ENCODE peak calls at places on chromosomes 11 and 22, in four cellular contexts. A is IMR-90, D is H9, F is H1. Q is an unnamed sample. For H3K4me1, the result is how much of the 10 kb centered on the place peaks cover.

GRCh38 chr11:15493066-15493465 is 378.3 kb downstream of the INSC start:
- DNase-seq in A (peak), D (no peak), F (no peak), Q (peak)

GRCh38 chr22:38927033-38927789 is 30.2 kb upstream of the APOBEC3A start:
- DNase-seq in A (peak), D (peak), F (peak), Q (peak)

GRCh38 chr11:11349870-11350325 is 3.2 kb downstream of the CSNK2A3 start:
- DNase-seq in A (peak), D (no peak), F (no peak), Q (no peak)

GRCh38 chr22:50102946-50103345 is 13.1 kb downstream of the MOV10L1 start:
- DNase-seq in A (no peak), D (no peak), F (no peak), Q (peak)

GRCh38 chr22:40764743-40765441 is 54.3 kb downstream of the SLC25A17 start:
- DNase-seq in A (no peak), D (no peak), F (no peak), Q (no peak)

GRCh38 chr11:439315-440064 is 2.3 kb downstream of the ANO9 start:
- DNase-seq in A (no peak), D (no peak), F (no peak), Q (no peak)

GRCh38 chr11:131137046-131137445 is 220.8 kb upstream of the SNX19 start:
- DNase-seq in A (peak), D (no peak), F (no peak), Q (no peak)

GRCh38 chr11:31608995-31609394 is 99.4 kb downstream of the ELP4 start:
- DNase-seq in A (no peak), D (no peak), F (no peak), Q (no peak)

DNA sequence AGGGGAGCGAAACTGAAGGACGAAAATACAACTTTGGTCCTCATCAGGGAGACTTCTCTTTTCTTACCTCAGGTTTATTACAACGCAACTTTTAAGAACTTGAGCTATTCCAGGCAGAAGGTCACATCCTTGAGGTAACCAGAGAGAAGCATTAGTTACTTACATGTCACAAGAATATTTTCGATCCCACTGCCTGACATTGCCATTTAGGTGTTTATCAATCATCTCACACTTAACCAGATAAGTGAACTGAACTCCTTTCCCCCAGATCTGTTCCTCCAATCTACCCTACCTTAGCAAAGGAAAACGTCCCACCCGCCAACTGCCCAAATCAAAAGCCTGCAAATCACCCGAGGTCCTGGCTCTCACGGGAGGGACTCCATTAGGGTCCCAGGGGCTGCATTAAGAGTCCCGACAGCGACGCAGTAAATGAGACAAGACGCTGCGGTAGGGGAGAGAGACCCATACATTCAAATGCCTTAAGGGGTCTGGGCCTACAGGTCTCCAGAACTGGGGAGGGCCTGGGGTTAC is 734 bp downstream of the ZNF280B start:
- DNase-seq in A (no peak), D (no peak), F (no peak), Q (peak)
- H3K9ac ChIP-seq in A (peak), D (peak), F (peak), Q (peak)

GRCh38 chr11:20178976-20179375 is 18.7 kb upstream of the DBX1 start:
- DNase-seq in A (no peak), D (no peak), F (no peak), Q (no peak)
- H3K4me1 ChIP-seq in A (under half), D (under half), F (under half), Q (under half)

GRCh38 chr11:118328745-118329144 is 13.8 kb downstream of the CD3D start:
- DNase-seq in A (no peak), D (no peak), F (no peak), Q (no peak)
- H4K5ac ChIP-seq in A (no peak), D (no peak), F (no peak), Q (no peak)

GRCh38 chr11:47067401-47067800 is 109.3 kb downstream of the ARFGAP2 start:
- DNase-seq in A (no peak), D (no peak), F (no peak), Q (peak)

GRCh38 chr11:47071341-47071740 is 105.3 kb downstream of the ARFGAP2 start:
- DNase-seq in A (no peak), D (no peak), F (no peak), Q (no peak)

GRCh38 chr11:47070769-47071168 is 105.9 kb downstream of the ARFGAP2 start:
- DNase-seq in A (no peak), D (no peak), F (no peak), Q (no peak)

DNA sequence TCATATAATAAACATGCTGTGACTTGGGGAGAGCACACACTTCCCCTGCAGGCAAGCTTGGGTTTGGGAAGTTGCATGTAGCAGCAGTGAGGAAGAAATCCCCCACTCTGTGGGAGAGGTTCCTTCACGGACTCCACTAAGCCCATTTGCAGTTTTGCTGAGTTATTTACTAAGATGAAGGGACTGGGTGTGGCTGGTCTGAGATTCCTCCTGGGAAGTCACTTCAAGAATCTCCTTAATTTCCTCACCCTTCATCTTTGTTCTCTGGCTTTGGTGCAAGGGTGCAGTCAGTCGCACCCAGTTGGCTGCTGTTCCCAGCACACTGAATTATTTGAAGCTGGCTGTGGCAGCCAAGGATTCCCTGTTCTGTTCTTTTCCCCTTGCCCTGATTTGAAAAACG is 104.8 kb downstream of the ARFGAP2 start:
- DNase-seq in A (no peak), D (no peak), F (no peak), Q (peak)
- H3K9ac ChIP-seq in A (no peak), D (no peak), F (no peak), Q (no peak)

GRCh38 chr11:70696564-70696963 is 298.2 kb downstream of the CTTN start:
- DNase-seq in A (no peak), D (no peak), F (no peak), Q (no peak)
- H3K4me1 ChIP-seq in A (under half), D (under half), F (under half), Q (under half)

DNA sequence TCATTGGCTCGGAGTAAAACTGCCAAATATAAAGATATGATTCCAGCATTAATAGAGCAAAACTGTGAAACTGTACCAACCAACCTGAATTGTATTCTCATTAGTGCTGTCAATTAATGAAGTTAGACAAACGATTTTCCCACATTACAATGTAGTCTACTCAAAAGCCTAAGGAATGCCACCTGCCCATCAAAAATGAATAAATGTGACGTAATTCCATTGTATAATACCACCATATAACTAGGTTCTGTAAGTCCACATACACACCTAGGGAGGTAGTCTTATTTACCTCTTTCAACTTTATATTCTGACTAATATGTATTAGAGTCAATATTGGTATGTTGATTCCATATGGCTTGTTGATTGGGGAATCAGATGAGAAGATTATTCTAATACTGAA is 76.2 kb downstream of the FAM76B start:
- DNase-seq in A (no peak), D (no peak), F (no peak), Q (no peak)
- H4K5ac ChIP-seq in A (no peak), D (no peak), F (no peak), Q (no peak)

GRCh38 chr22:27794244-27794643 is 7.3 kb downstream of the MN1 start:
- DNase-seq in A (no peak), D (no peak), F (no peak), Q (peak)

GRCh38 chr22:27791494-27792241 is 9.9 kb downstream of the MN1 start:
- DNase-seq in A (no peak), D (no peak), F (no peak), Q (no peak)

GRCh38 chr22:27792452-27793165 is 8.9 kb downstream of the MN1 start:
- DNase-seq in A (no peak), D (no peak), F (no peak), Q (no peak)

GRCh38 chr22:27788889-27789288 is 12.7 kb downstream of the MN1 start:
- DNase-seq in A (no peak), D (no peak), F (no peak), Q (no peak)

DNA sequence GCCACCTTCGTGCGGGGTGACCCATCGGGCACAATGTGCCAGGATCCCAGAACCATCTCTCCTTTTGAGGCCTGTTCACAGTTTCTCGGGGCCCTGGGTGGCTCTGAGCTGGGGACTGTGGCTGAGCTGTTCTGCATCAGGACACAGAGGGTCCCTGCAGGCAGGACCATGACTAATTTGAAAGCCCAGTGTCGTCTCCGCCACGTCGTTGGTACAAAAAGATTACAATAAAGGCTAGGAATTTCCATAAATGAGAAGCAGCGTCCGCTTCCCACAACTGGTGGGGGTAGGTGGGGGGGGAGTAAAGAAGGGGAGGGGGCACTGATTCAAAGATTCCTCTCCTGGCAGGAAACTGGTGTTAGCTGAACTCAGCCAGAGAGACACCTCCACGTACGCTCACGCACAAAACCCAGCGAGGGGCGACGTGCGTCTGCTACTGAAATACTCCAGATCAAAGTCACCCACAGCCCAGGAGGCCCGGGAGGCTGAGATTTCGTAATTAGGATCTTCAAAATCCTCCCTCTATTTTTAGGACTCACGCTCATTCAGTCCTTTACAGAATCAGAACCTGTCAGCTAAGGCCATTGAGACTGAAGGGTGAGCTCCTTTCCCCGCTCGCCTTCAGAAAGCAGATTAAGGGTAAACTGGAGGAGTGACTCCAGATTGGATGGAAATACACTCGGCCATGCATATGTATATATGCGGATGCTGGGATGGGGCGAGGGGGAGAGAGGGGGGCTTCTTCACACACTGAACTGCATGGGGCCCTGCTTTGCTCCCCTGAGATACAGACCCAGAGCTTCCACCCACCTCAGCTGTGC is 10.9 kb downstream of the MN1 start:
- DNase-seq in A (no peak), D (no peak), F (no peak), Q (no peak)
- H3K9ac ChIP-seq in A (no peak), D (no peak), F (no peak), Q (peak)

DNA sequence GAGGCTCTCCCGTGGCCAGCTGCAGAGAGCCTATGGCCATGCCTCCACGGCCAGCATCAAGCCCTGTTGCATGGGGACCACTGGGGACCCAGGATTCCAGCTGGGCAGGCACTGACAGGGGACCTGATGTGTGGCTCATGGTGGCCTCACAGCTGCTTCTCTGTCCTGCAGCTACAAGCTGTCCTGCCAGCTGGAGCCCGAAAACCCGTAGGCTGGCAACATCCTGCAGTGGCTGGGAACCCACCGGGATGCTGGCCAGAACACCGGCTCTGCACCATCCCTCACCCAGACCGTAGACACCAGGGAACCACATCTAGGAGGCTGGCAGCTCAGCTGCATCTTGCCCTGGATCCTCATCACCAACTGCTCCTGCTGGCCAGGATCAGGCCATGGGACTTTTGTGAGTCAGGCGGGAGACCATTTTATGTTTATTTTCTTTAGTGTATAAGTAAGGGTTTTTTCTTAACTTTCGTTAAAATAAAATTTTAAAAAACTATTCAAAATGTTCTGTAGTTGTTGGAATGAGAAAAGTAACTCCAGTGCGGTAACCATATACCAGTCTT is 7.9 kb downstream of the RGL4 start:
- DNase-seq in A (peak), D (no peak), F (no peak), Q (no peak)
- H3K4me1 ChIP-seq in A (under half), D (under half), F (under half), Q (under half)

Q was measured in mesendoderm.